ENCODE peak calls at places on chromosomes 2 and 18, in four cellular contexts. A is Kasumi-1, K is iris pigment epithelial cell, M is RPMI7951. I is an unnamed sample.

GRCh38 chr2:111055735-111056134 is 65.0 kb upstream of the BCL2L11 start:
- DNase-seq in A (no peak), K (no peak), M (no peak), I (no peak)

GRCh38 chr2:71299507-71299906 is 32.1 kb upstream of the ZNF638 start:
- DNase-seq in A (peak; percentile 44), K (peak; percentile 27), M (peak; percentile 46), I (no peak)

GRCh38 chr2:81545626-81546025 is 1241.1 kb upstream of the LRRTM1 start:
- DNase-seq in A (no peak), K (no peak), M (peak; percentile 48), I (no peak)

GRCh38 chr2:10444463-10444862 is 3.7 kb downstream of the ODC1 start:
- DNase-seq in A (no peak), K (no peak), M (no peak), I (no peak)

GRCh38 chr18:77168666-77169358 is 36.2 kb upstream of the MBP start:
- DNase-seq in A (no peak), K (no peak), M (no peak), I (peak; percentile 8)

GRCh38 chr2:150357770-150358467 is 129.5 kb downstream of the RND3 start:
- DNase-seq in A (no peak), K (peak; percentile 42), M (no peak), I (no peak)

GRCh38 chr2:240333985-240334384 is 101.5 kb upstream of the GPC1 start:
- DNase-seq in A (no peak), K (no peak), M (no peak), I (no peak)

GRCh38 chr2:238282861-238283738 is 5.3 kb downstream of the PER2 start:
- DNase-seq in A (no peak), K (no peak), M (no peak), I (no peak)

GRCh38 chr18:79518683-79519128 is 123.0 kb downstream of the NFATC1 start:
- DNase-seq in A (no peak), K (no peak), M (no peak), I (no peak)

GRCh38 chr2:212994976-212995375 is 156.4 kb downstream of the IKZF2 start:
- DNase-seq in A (no peak), K (peak; percentile 38), M (peak; percentile 42), I (no peak)

GRCh38 chr2:233498126-233498525 is 68.5 kb downstream of the USP40 start:
- DNase-seq in A (peak; percentile 38), K (no peak), M (no peak), I (no peak)

GRCh38 chr2:2635025-2635528 is 304.0 kb upstream of the MYT1L start:
- DNase-seq in A (no peak), K (no peak), M (no peak), I (no peak)

GRCh38 chr2:86671304-86671981 is 47.8 kb upstream of the RNF103 start:
- DNase-seq in A (no peak), K (peak; percentile 79), M (no peak), I (peak; percentile 6)

GRCh38 chr2:149926149-149926548 is 338.6 kb upstream of the MMADHC start:
- DNase-seq in A (no peak), K (no peak), M (no peak), I (no peak)

GRCh38 chr18:63158012-63158631 is 161.4 kb downstream of the BCL2 start:
- DNase-seq in A (no peak), K (no peak), M (no peak), I (no peak)

GRCh38 chr2:73110622-73111299 is 2.0 kb downstream of the RAB11FIP5 start:
- DNase-seq in A (no peak), K (peak; percentile 28), M (peak; percentile 40), I (no peak)

GRCh38 chr2:144014108-144014507 is 505.8 kb downstream of the ZEB2 start:
- DNase-seq in A (no peak), K (peak; percentile 29), M (no peak), I (no peak)

GRCh38 chr2:54360055-54360792 is 95.9 kb upstream of the SPTBN1 start:
- DNase-seq in A (no peak), K (peak; percentile 71), M (peak; percentile 36), I (peak; percentile 13)

GRCh38 chr2:54503192-54503591 is 47.1 kb downstream of the SPTBN1 start:
- DNase-seq in A (peak; percentile 64), K (peak; percentile 44), M (peak; percentile 41), I (no peak)

GRCh38 chr2:11567631-11568031 is 33.8 kb downstream of the GREB1 start:
- DNase-seq in A (no peak), K (no peak), M (no peak), I (no peak)

GRCh38 chr2:72129676-72130340 is 17.9 kb downstream of the CYP26B1 start:
- DNase-seq in A (no peak), K (no peak), M (no peak), I (peak; percentile 26)